ENCODE peak calls at places on chromosomes 13 and 19, in six cellular contexts. D, O, Q, E, Z and B are unnamed samples.

GRCh38 chr13:75829874-75830273 is 193.7 kb downstream of the LMO7 start:
- DNase-seq in Z (no peak), D (no peak), Q (no peak), O (no peak), E (no peak), B (no peak)

GRCh38 chr13:46586766-46587509 is 34.0 kb downstream of the LRCH1 start:
- DNase-seq in Q (no peak), D (no peak), Z (no peak), E (no peak), O (no peak), B (no peak)

GRCh38 chr13:90613076-90613795 is 734.3 kb upstream of the MIR17HG start:
- DNase-seq in Z (no peak), Q (no peak), D (no peak), O (no peak), E (no peak), B (no peak)

GRCh38 chr13:51599444-51600176 is 15.3 kb downstream of the WDFY2 start:
- DNase-seq in Z (no peak), O (peak), E (no peak), Q (no peak), D (no peak), B (no peak)

GRCh38 chr13:24168392-24168750 is 7.9 kb downstream of the SPATA13 start:
- DNase-seq in O (no peak), D (no peak), Z (no peak), Q (no peak), E (no peak), B (no peak)

GRCh38 chr13:47803131-47803530 is 197.9 kb downstream of the SUCLA2 start:
- DNase-seq in D (no peak), E (no peak), Q (no peak), Z (no peak), O (no peak), B (no peak)

GRCh38 chr13:48165063-48165462 is 67.9 kb upstream of the ITM2B start:
- DNase-seq in Z (no peak), O (no peak), D (no peak), E (no peak), Q (no peak), B (no peak)

GRCh38 chr19:49950590-49950948 is 10.4 kb downstream of the SIGLEC11 start:
- DNase-seq in O (no peak), Z (no peak), Q (no peak), E (no peak), D (no peak), B (no peak)

GRCh38 chr19:34082289-34083077 is 89.8 kb upstream of the LSM14A start:
- DNase-seq in Z (no peak), O (no peak), E (no peak), Q (peak), D (no peak), B (no peak)

GRCh38 chr13:71774863-71775262 is 92.1 kb downstream of the DACH1 start:
- DNase-seq in E (no peak), O (no peak), Q (no peak), Z (no peak), D (no peak), B (no peak)

GRCh38 chr19:54460230-54461005 is 3.2 kb downstream of the LENG9 start:
- DNase-seq in E (no peak), O (peak), Q (no peak), D (no peak), Z (no peak), B (no peak)

GRCh38 chr19:46201413-46202310 is 27.9 kb upstream of the IGFL1 start:
- DNase-seq in D (no peak), E (no peak), Z (no peak), Q (no peak), O (no peak), B (peak)

GRCh38 chr13:40189885-40190655 is 476.4 kb downstream of the FOXO1 start:
- DNase-seq in D (peak), E (no peak), Z (no peak), O (no peak), Q (no peak), B (no peak)

GRCh38 chr19:38319421-38320258 is at the start of gene KCNK6:
- DNase-seq in D (peak), Q (no peak), E (no peak), O (no peak), Z (no peak), B (no peak)

GRCh38 chr19:8334458-8335342 is 8.4 kb downstream of the KANK3 start:
- DNase-seq in Z (no peak), O (peak), D (peak), E (peak), Q (no peak), B (peak)

GRCh38 chr13:113072370-113072769 is 33.2 kb upstream of the F7 start:
- DNase-seq in Z (no peak), Q (no peak), O (no peak), E (no peak), D (no peak), B (no peak)

GRCh38 chr13:99812611-99813010 is 159.0 kb downstream of the ZIC5 start:
- DNase-seq in D (no peak), O (no peak), Z (no peak), Q (no peak), E (no peak), B (peak)

GRCh38 chr13:104750377-104750776 is 1684.2 kb upstream of the SLC10A2 start:
- DNase-seq in E (no peak), Q (no peak), Z (no peak), O (no peak), D (no peak), B (no peak)

GRCh38 chr19:45632468-45633196 is 6.6 kb downstream of the EML2 start:
- DNase-seq in E (no peak), D (peak), O (peak), Q (no peak), Z (no peak), B (peak)

GRCh38 chr13:59356607-59357006 is 807.1 kb downstream of the DIAPH3 start:
- DNase-seq in D (no peak), Q (no peak), O (no peak), E (no peak), Z (no peak), B (no peak)

GRCh38 chr13:73717632-73718031 is 416.6 kb downstream of the KLF12 start:
- DNase-seq in Z (no peak), E (no peak), Q (no peak), O (no peak), D (peak), B (no peak)

GRCh38 chr13:74771964-74772363 is 637.8 kb upstream of the KLF12 start:
- DNase-seq in E (no peak), D (no peak), O (no peak), Z (no peak), Q (no peak), B (peak)

GRCh38 chr19:46350029-46350757 is 3.3 kb downstream of the PPP5C start:
- DNase-seq in O (peak), E (no peak), D (no peak), Q (no peak), Z (no peak), B (no peak)

GRCh38 chr13:34358811-34359513 is 541.0 kb downstream of the RFC3 start:
- DNase-seq in Q (no peak), D (no peak), Z (no peak), E (no peak), O (no peak), B (peak)

GRCh38 chr19:10768936-10769335 is 51.1 kb downstream of the DNM2 start:
- DNase-seq in Q (no peak), Z (no peak), E (no peak), D (no peak), O (no peak), B (no peak)

GRCh38 chr13:100674363-100674847 is at the start of gene TMTC4:
- DNase-seq in D (peak), Z (no peak), E (peak), Q (no peak), O (peak), B (no peak)

GRCh38 chr19:9132422-9132821 is 5.7 kb upstream of the OR7G3 start:
- DNase-seq in Z (no peak), E (no peak), D (no peak), O (no peak), Q (no peak), B (no peak)

GRCh38 chr13:51328488-51328887 is 11.0 kb upstream of the SERPINE3 start:
- DNase-seq in D (no peak), E (no peak), Q (peak), Z (no peak), O (no peak), B (no peak)

GRCh38 chr13:105513448-105513847 is 1022.0 kb downstream of the EFNB2 start:
- DNase-seq in O (no peak), D (no peak), Z (no peak), Q (no peak), E (no peak), B (no peak)

GRCh38 chr13:113930711-113931637 is 42.9 kb downstream of the C13orf46 start:
- DNase-seq in Z (peak), Q (no peak), D (no peak), O (no peak), E (no peak), B (no peak)

GRCh38 chr13:76512676-76513277 is 373.4 kb downstream of the KCTD12 start:
- DNase-seq in E (no peak), Q (no peak), D (peak), Z (no peak), O (no peak), B (no peak)

GRCh38 chr19:42081584-42082258 is 5.8 kb downstream of the ZNF574 start:
- DNase-seq in E (peak), O (no peak), Q (no peak), Z (no peak), D (peak), B (peak)

GRCh38 chr19:33640773-33641172 is 19.0 kb downstream of the CHST8 start:
- DNase-seq in O (no peak), D (no peak), Q (no peak), E (no peak), Z (no peak), B (no peak)

GRCh38 chr13:32731074-32731473 is 144.8 kb downstream of the PDS5B start:
- DNase-seq in Z (no peak), O (no peak), E (no peak), Q (no peak), D (no peak), B (no peak)

GRCh38 chr13:32728327-32728726 is 142.1 kb downstream of the PDS5B start:
- DNase-seq in E (no peak), Q (no peak), D (no peak), Z (no peak), O (no peak), B (no peak)

GRCh38 chr13:32734511-32734910 is 148.3 kb downstream of the PDS5B start:
- DNase-seq in O (peak), D (no peak), E (no peak), Z (no peak), Q (no peak), B (no peak)

GRCh38 chr13:32733685-32734084 is 147.4 kb downstream of the PDS5B start:
- DNase-seq in E (no peak), Z (no peak), D (no peak), Q (no peak), O (no peak), B (no peak)

DNA sequence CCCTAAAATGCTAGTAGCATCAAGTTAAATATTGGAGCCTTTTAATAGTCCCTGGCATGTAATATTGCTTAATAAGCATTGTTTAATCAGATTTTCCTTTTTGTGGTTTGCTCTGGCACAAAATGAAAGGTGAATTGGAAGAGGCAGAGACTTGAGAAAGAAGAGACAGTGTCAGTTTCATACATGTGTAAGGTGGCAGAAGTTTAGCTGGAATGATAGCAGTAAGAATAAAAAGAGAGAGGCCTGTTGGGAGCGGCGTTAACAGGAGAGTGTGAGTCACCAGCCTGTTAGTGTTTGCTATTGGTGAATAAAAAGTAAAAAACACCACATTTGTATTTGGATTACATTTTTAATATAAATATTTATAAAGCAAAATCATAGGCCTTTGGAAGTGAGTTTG is 145.3 kb downstream of the PDS5B start:
- DNase-seq in D (no peak), Z (no peak), Q (no peak), E (no peak), O (no peak), B (peak)
- TF ChIP-seq CHD2 in D (no peak), Z (no peak), Q (no peak), E (no peak), O (no peak), B (no peak)

DNA sequence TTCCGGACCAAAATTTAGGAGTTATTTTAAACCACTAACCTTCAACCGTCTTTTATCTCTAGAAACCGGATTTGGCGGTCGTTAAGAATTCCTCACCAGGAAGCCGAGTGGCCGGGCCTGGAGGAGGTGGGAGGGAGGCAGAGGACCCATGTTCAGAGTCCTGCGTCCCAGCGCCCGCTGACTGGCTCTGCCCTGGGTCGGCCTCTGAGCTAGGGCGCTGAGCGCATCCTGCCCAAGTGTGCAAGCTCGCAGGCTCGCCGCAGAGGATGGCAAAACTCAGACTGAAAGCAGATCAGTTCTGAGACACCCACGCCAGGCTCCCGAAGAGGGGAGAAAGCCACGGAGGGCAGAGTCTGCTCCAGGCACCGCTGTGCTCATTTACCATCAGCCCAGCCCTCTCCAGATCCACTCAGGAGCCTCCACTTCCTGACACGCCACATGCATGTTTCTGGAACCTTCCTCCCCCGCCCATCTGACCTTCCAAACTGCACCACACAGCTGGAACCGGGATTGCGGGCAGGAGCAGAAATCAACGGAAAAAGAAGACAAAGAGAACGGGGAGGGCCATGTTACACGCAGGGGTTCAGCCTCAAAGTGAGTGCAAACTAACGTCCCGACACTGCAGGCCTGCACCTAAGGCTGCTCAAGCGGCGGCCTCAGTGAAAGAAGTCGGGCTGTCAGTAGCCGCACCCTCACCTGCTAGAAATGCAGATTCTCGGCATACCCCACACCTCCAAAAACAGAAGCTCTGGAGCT is 8.2 kb downstream of the COL4A1 start:
- DNase-seq in E (no peak), Z (no peak), D (no peak), O (no peak), Q (no peak), B (no peak)
- TF ChIP-seq CHD2 in E (no peak), Z (no peak), D (no peak), O (no peak), Q (no peak), B (no peak)

GRCh38 chr19:23996549-23996948 is 81.9 kb downstream of the ZNF726 start:
- DNase-seq in Q (no peak), Z (no peak), E (peak), D (peak), O (peak), B (peak)

GRCh38 chr19:23992348-23992747 is 77.7 kb downstream of the ZNF726 start:
- DNase-seq in E (no peak), D (no peak), Z (no peak), Q (no peak), O (no peak), B (no peak)

GRCh38 chr19:23986623-23987022 is 71.9 kb downstream of the ZNF726 start:
- DNase-seq in O (no peak), Z (no peak), D (no peak), Q (no peak), E (no peak), B (no peak)

DNA sequence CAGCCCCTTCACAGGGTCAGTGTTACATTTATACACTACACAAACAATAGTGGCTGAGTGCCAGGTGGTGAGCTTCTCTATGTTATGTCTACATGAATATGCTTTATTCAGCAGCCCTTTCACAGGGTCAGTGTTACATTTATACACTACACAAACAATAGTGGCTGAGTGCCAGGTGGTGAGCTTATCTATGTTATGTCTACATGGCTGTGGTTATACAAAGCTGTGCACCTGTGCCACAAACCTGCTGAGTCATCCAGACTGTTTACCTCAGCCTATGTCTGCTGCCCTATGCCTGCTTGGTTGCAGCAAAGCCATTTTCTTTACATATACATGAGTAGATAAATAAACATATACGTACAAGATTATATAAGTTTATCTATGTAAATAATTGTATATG is 76.5 kb downstream of the ZNF726 start:
- DNase-seq in O (no peak), Z (no peak), E (peak), Q (no peak), D (no peak), B (peak)
- TF ChIP-seq CHD2 in O (no peak), Z (no peak), E (no peak), Q (no peak), D (no peak), B (no peak)

GRCh38 chr19:16260160-16260793 is 62.6 kb downstream of the AP1M1 start:
- DNase-seq in Z (no peak), O (no peak), Q (no peak), E (no peak), D (no peak), B (no peak)

GRCh38 chr19:16257509-16258002 is 59.8 kb downstream of the AP1M1 start:
- DNase-seq in D (no peak), Z (no peak), E (no peak), Q (no peak), O (peak), B (no peak)

GRCh38 chr19:16258440-16258903 is 60.8 kb downstream of the AP1M1 start:
- DNase-seq in E (no peak), Q (no peak), Z (no peak), O (peak), D (peak), B (no peak)

GRCh38 chr19:16260794-16261161 is 63.1 kb downstream of the AP1M1 start:
- DNase-seq in Q (no peak), E (no peak), O (no peak), D (no peak), Z (no peak), B (no peak)

GRCh38 chr19:16259385-16260159 is 61.9 kb downstream of the AP1M1 start:
- DNase-seq in E (no peak), D (no peak), Z (peak), Q (no peak), O (no peak), B (no peak)
- TF ChIP-seq CHD2 in E (no peak), D (no peak), Z (no peak), Q (no peak), O (no peak), B (no peak)

GRCh38 chr13:107866666-107867623 is 348.4 kb downstream of the LIG4 start:
- DNase-seq in D (peak), Z (no peak), O (peak), E (no peak), Q (no peak), B (no peak)
- TF ChIP-seq CHD2 in D (no peak), Z (no peak), O (no peak), E (no peak), Q (no peak), B (no peak)

GRCh38 chr19:47389150-47389556 is 30.2 kb downstream of the MEIS3 start:
- DNase-seq in O (no peak), Z (no peak), E (peak), Q (no peak), D (no peak), B (peak)
- TF ChIP-seq CHD2 in O (no peak), Z (no peak), E (no peak), Q (no peak), D (no peak), B (no peak)

DNA sequence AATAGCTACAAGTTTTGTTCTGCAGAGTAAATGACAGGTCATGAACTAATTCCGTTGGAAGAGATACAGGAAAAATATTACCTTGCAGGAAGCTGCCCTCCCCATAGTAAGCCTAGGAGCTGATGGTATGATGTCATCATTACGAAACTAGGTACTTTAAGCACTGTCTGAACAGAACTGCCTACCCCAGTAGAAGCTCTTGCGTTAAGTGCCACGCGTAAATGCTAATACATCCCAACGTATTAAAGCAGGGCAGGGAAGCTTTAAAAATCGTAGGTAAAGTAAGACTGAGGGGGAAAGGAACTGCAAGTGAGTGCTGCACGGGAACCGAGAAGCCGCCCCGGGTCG is 572 bp downstream of the UGGT2 start:
- DNase-seq in O (peak), Q (no peak), E (peak), D (peak), Z (peak), B (peak)
- TF ChIP-seq CHD2 in O (no peak), Q (no peak), E (no peak), D (no peak), Z (no peak), B (no peak)

GRCh38 chr19:778910-779653 is 18.2 kb upstream of the PTBP1 start:
- DNase-seq in D (no peak), O (no peak), Z (no peak), E (peak), Q (no peak), B (peak)
- TF ChIP-seq CHD2 in D (no peak), O (no peak), Z (no peak), E (no peak), Q (no peak), B (no peak)